ENCODE peak calls at places on chromosomes 16 and 17, in eight cellular contexts. H, Y, P, D, O, Z, M and R are unnamed samples.

GRCh38 chr17:27529230-27529796 is 73.1 kb downstream of the KSR1 start:
- DNase-seq in P (no peak), H (no peak), Y (no peak), Z (peak), D (no peak), M (no peak), O (no peak), R (no peak)

GRCh38 chr17:51703364-51704341 is 443.3 kb downstream of the UTP18 start:
- DNase-seq in H (peak), O (no peak), M (no peak), D (no peak), P (no peak), Z (no peak), Y (no peak), R (no peak)

GRCh38 chr17:60743812-60744211 is 66.2 kb downstream of the BCAS3 start:
- DNase-seq in Y (no peak), M (no peak), D (no peak), H (no peak), Z (no peak), O (no peak), P (no peak), R (no peak)

GRCh38 chr16:3687792-3688191 is 29.5 kb downstream of the TRAP1 start:
- DNase-seq in O (no peak), H (no peak), Y (no peak), Z (no peak), M (no peak), D (no peak), P (peak), R (no peak)

GRCh38 chr17:66451188-66452149 is 149.1 kb downstream of the PRKCA start:
- DNase-seq in H (no peak), D (no peak), Y (no peak), P (no peak), O (peak), Z (no peak), M (peak), R (no peak)

GRCh38 chr17:76569607-76570279 is 15.9 kb downstream of the ST6GALNAC2 start:
- DNase-seq in Z (no peak), M (peak), D (no peak), P (peak), Y (no peak), O (peak), H (peak), R (no peak)

GRCh38 chr17:80786470-80786869 is 205.2 kb upstream of the CHMP6 start:
- DNase-seq in M (peak), O (peak), D (no peak), Z (no peak), Y (no peak), P (no peak), H (no peak), R (no peak)

GRCh38 chr17:83110755-83111154 is 31.3 kb downstream of the METRNL start:
- DNase-seq in D (no peak), Z (no peak), O (no peak), P (no peak), H (no peak), Y (no peak), M (no peak), R (no peak)

GRCh38 chr17:16915752-16916556 is 56.0 kb downstream of the TNFRSF13B start:
- DNase-seq in O (peak), P (peak), Z (peak), D (peak), H (no peak), Y (no peak), M (peak), R (no peak)

GRCh38 chr16:61900482-61900881 is 135.8 kb downstream of the CDH8 start:
- DNase-seq in M (no peak), P (no peak), Z (no peak), D (no peak), O (no peak), H (no peak), Y (no peak), R (no peak)

GRCh38 chr16:27426423-27427408 is 24.7 kb downstream of the IL21R start:
- DNase-seq in O (peak), Y (no peak), D (peak), P (no peak), M (peak), Z (peak), H (no peak), R (peak)

GRCh38 chr17:50660042-50660886 is 25.6 kb downstream of the ABCC3 start:
- DNase-seq in Y (no peak), M (no peak), Z (no peak), D (no peak), P (no peak), H (peak), O (no peak), R (no peak)

GRCh38 chr17:34579017-34579946 is at the start of gene TMEM132E:
- DNase-seq in M (peak), Z (peak), D (no peak), P (peak), Y (peak), O (peak), H (peak), R (no peak)

GRCh38 chr16:75482434-75483205 is 12.6 kb downstream of the CHST6 start:
- DNase-seq in M (no peak), D (no peak), Y (no peak), O (no peak), H (no peak), P (no peak), Z (no peak), R (no peak)

GRCh38 chr17:42535400-42536047 is 517 bp upstream of the NAGLU start:
- DNase-seq in P (no peak), D (no peak), Z (no peak), O (peak), M (no peak), Y (no peak), H (no peak), R (no peak)

GRCh38 chr17:59848778-59849177 is 44.0 kb downstream of the TUBD1 start:
- DNase-seq in P (no peak), Z (no peak), H (peak), Y (no peak), O (no peak), D (no peak), M (no peak), R (no peak)

GRCh38 chr17:31584436-31585279 is 193.2 kb downstream of the RAB11FIP4 start:
- DNase-seq in O (no peak), H (no peak), M (no peak), D (no peak), Z (no peak), P (peak), Y (no peak), R (no peak)

GRCh38 chr17:49193513-49194296 is 16.7 kb downstream of the GNGT2 start:
- DNase-seq in Z (peak), H (peak), Y (no peak), P (peak), D (no peak), O (peak), M (peak), R (peak)

GRCh38 chr17:27660436-27660835 is 29.4 kb downstream of the LGALS9 start:
- DNase-seq in Z (no peak), Y (no peak), H (no peak), O (no peak), D (no peak), M (no peak), P (peak), R (no peak)

GRCh38 chr17:28488884-28489276 is 15.4 kb downstream of the SLC13A2 start:
- DNase-seq in O (no peak), P (no peak), Y (no peak), D (no peak), Z (no peak), H (no peak), M (no peak), R (no peak)

GRCh38 chr16:69633375-69633774 is 67.6 kb downstream of the NFAT5 start:
- DNase-seq in O (no peak), D (no peak), Z (no peak), M (no peak), P (no peak), Y (no peak), H (no peak), R (no peak)

GRCh38 chr16:5504028-5504758 is 406.6 kb upstream of the EEF2KMT start:
- DNase-seq in Z (no peak), Y (no peak), O (peak), P (peak), M (no peak), D (no peak), H (no peak), R (no peak)

GRCh38 chr17:69735285-69735684 is 320.8 kb downstream of the MAP2K6 start:
- DNase-seq in Y (no peak), D (no peak), M (no peak), O (no peak), Z (no peak), P (no peak), H (no peak), R (no peak)

GRCh38 chr17:17097763-17098345 is 55.6 kb downstream of the MPRIP start:
- DNase-seq in P (peak), M (no peak), Y (no peak), O (no peak), H (no peak), Z (no peak), D (no peak), R (no peak)

GRCh38 chr17:66483946-66484345 is 181.5 kb downstream of the PRKCA start:
- DNase-seq in O (no peak), H (no peak), D (no peak), M (no peak), Y (no peak), P (no peak), Z (no peak), R (no peak)

GRCh38 chr17:61405686-61406542 is 6.3 kb downstream of the TBX2 start:
- DNase-seq in P (peak), Y (no peak), H (no peak), Z (no peak), O (peak), D (no peak), M (peak), R (no peak)

GRCh38 chr16:53992057-53992378 is 288.1 kb downstream of the FTO start:
- DNase-seq in P (no peak), Y (no peak), M (no peak), D (no peak), H (no peak), O (no peak), Z (no peak), R (no peak)

GRCh38 chr16:337975-338575 is 14.4 kb downstream of the AXIN1 start:
- DNase-seq in O (no peak), M (no peak), Y (no peak), D (no peak), H (no peak), P (peak), Z (no peak), R (no peak)

GRCh38 chr17:82520041-82520910 is 744 bp downstream of the FOXK2 start:
- DNase-seq in D (no peak), P (peak), Z (peak), M (no peak), H (no peak), Y (no peak), O (peak), R (no peak)

GRCh38 chr16:77868478-77868877 is 80.1 kb downstream of the VAT1L start:
- DNase-seq in H (no peak), M (no peak), Y (no peak), O (no peak), D (no peak), P (no peak), Z (no peak), R (no peak)

GRCh38 chr17:16997514-16998429 is 25.9 kb upstream of the TNFRSF13B start:
- DNase-seq in Y (no peak), P (no peak), H (no peak), O (peak), D (no peak), M (no peak), Z (no peak), R (no peak)

GRCh38 chr17:17985555-17985954 is 12.9 kb downstream of the DRC3 start:
- DNase-seq in D (no peak), Z (peak), M (no peak), O (peak), H (no peak), P (no peak), Y (no peak), R (no peak)

GRCh38 chr17:60857521-60857920 is 179.9 kb downstream of the BCAS3 start:
- DNase-seq in Z (no peak), O (no peak), M (no peak), D (no peak), H (no peak), P (no peak), Y (no peak), R (no peak)

GRCh38 chr16:102060-102855 is 24.2 kb downstream of the MPG start:
- DNase-seq in D (no peak), O (no peak), Z (no peak), M (no peak), Y (no peak), P (no peak), H (peak), R (no peak)

GRCh38 chr17:5419959-5420653 is at the start of gene RPAIN:
- DNase-seq in P (peak), O (peak), Z (peak), D (peak), H (peak), M (peak), Y (no peak), R (peak)

GRCh38 chr17:4708436-4708835 is 2.0 kb upstream of the ARRB2 start:
- DNase-seq in M (peak), Y (no peak), Z (peak), D (no peak), P (no peak), H (peak), O (peak), R (no peak)

GRCh38 chr17:20133552-20133951 is 124.4 kb downstream of the SPECC1 start:
- DNase-seq in P (no peak), M (no peak), D (no peak), H (no peak), Z (no peak), O (peak), Y (no peak), R (no peak)

GRCh38 chr17:81261096-81261495 is 22.0 kb downstream of the NDUFAF8 start:
- DNase-seq in Z (no peak), M (no peak), Y (no peak), D (no peak), P (no peak), H (no peak), O (no peak), R (no peak)

GRCh38 chr16:15483857-15484256 is 49.5 kb downstream of the BMERB1 start:
- DNase-seq in Y (no peak), P (no peak), O (no peak), H (no peak), Z (no peak), M (no peak), D (no peak), R (no peak)

GRCh38 chr17:8953152-8953885 is 12.2 kb downstream of the PIK3R5 start:
- DNase-seq in O (no peak), H (no peak), M (no peak), D (no peak), P (no peak), Z (no peak), Y (no peak), R (no peak)